ENCODE peak calls at places on chromosomes 7 and 10, in five cellular contexts. J, G, R, T and H are unnamed samples.

GRCh38 chr10:29735628-29736324 is 101.0 kb upstream of the SVIL start:
- DNase-seq in J (peak), T (peak), G (peak), R (peak), H (peak)

GRCh38 chr7:151517601-151518104 is 2.0 kb downstream of the RHEB start:
- DNase-seq in J (no peak), R (no peak), T (no peak), G (no peak), H (no peak)

GRCh38 chr7:78020874-78021249 is 222.3 kb downstream of the PHTF2 start:
- DNase-seq in T (no peak), R (no peak), G (no peak), J (no peak), H (no peak)

GRCh38 chr10:51321968-51322367 is 247.7 kb downstream of the PRKG1 start:
- DNase-seq in T (peak), R (peak), G (peak), J (no peak), H (no peak)

GRCh38 chr7:51224811-51225581 is 91.6 kb downstream of the COBL start:
- DNase-seq in R (no peak), G (no peak), J (no peak), T (no peak), H (no peak)

GRCh38 chr7:301291-302053 is 11.5 kb downstream of the FOXL3 start:
- DNase-seq in J (no peak), G (no peak), T (no peak), R (no peak), H (no peak)

GRCh38 chr10:58892039-58892665 is 284.3 kb upstream of the PHYHIPL start:
- DNase-seq in G (peak), J (peak), T (no peak), R (peak), H (no peak)

GRCh38 chr10:77921395-77921794 is 5.2 kb downstream of the DLG5 start:
- DNase-seq in G (no peak), J (no peak), R (no peak), T (no peak), H (no peak)

GRCh38 chr10:93580824-93581223 is 14.4 kb downstream of the FFAR4 start:
- DNase-seq in T (peak), G (no peak), J (no peak), R (no peak), H (no peak)

GRCh38 chr7:114922652-114923402 is 933 bp downstream of the MDFIC start:
- DNase-seq in T (peak), G (peak), J (peak), R (peak), H (no peak)

GRCh38 chr10:132611986-132612385 is 74.4 kb downstream of the INPP5A start:
- DNase-seq in R (no peak), G (no peak), J (no peak), T (no peak), H (no peak)

GRCh38 chr10:103566536-103566935 is 73.0 kb downstream of the NEURL1 start:
- DNase-seq in J (no peak), R (peak), T (peak), G (no peak), H (no peak)

GRCh38 chr10:102615361-102615760 is 28.9 kb upstream of the TRIM8 start:
- DNase-seq in J (no peak), G (no peak), R (no peak), T (no peak), H (peak)

GRCh38 chr10:61901829-61902447 is 439 bp downstream of the ARID5B start:
- DNase-seq in T (no peak), R (peak), J (no peak), G (peak), H (peak)

GRCh38 chr10:61904711-61905445 is 3.4 kb downstream of the ARID5B start:
- DNase-seq in T (peak), J (no peak), G (peak), R (peak), H (peak)

GRCh38 chr10:61903991-61904350 is 2.5 kb downstream of the ARID5B start:
- DNase-seq in G (no peak), T (peak), R (no peak), J (no peak), H (no peak)

GRCh38 chr10:61902448-61903183 is 1.1 kb downstream of the ARID5B start:
- DNase-seq in G (peak), J (no peak), T (peak), R (peak), H (peak)

GRCh38 chr10:61903184-61903990 is 1.9 kb downstream of the ARID5B start:
- DNase-seq in J (peak), R (peak), T (peak), G (peak), H (peak)
- TF ChIP-seq CTCF in J (no peak), R (peak), T (peak), G (no peak), H (peak)

DNA sequence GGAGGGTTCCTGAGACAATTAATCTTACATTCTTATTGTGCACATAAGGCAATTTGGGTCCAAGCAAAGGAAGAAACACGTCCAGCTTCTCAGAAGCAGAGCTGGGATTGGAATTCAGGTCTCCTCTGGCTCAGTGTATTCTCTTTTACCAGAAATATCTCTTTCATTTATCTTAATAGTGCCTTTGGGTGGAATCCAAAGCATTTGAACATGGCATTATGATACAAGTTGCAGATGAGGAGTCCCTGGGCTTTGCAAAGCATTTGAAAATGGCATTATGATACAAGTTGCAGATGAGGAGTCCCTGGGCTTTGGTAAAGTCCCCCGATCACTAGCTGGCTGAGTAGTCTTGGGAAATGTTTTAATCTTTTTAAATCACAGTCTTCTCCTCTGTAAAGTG is 30.0 kb upstream of the PTN start:
- DNase-seq in J (no peak), G (no peak), R (peak), T (no peak), H (no peak)
- H3K4me3 ChIP-seq in J (no peak), G (no peak), R (no peak), T (no peak), H (no peak)

GRCh38 chr10:112435013-112435619 is 11.6 kb downstream of the ZDHHC6 start:
- DNase-seq in T (peak), R (peak), J (no peak), G (no peak), H (peak)
- TF ChIP-seq CTCF in T (peak), R (peak), J (no peak), G (peak), H (peak)

GRCh38 chr10:9102026-9102425 is 1047.5 kb downstream of the GATA3 start:
- DNase-seq in R (no peak), T (no peak), G (no peak), J (no peak), H (no peak)

GRCh38 chr10:9097991-9098306 is 1043.5 kb downstream of the GATA3 start:
- DNase-seq in R (no peak), G (no peak), T (no peak), J (no peak), H (no peak)

GRCh38 chr10:9097206-9097990 is 1042.9 kb downstream of the GATA3 start:
- DNase-seq in G (no peak), R (no peak), T (no peak), J (no peak), H (no peak)

GRCh38 chr10:9103301-9103700 is 1048.8 kb downstream of the GATA3 start:
- DNase-seq in R (no peak), G (no peak), J (no peak), T (no peak), H (no peak)
- H3K4me3 ChIP-seq in R (no peak), G (no peak), J (no peak), T (no peak), H (no peak)

GRCh38 chr10:88733215-88733614 is 26.6 kb upstream of the LIPN start:
- DNase-seq in R (no peak), G (no peak), T (no peak), J (no peak), H (peak)

GRCh38 chr10:88730864-88731263 is 24.8 kb downstream of the LIPK start:
- DNase-seq in T (no peak), G (no peak), R (no peak), J (no peak), H (no peak)

GRCh38 chr10:88731296-88731695 is 25.2 kb downstream of the LIPK start:
- DNase-seq in R (peak), J (no peak), G (peak), T (no peak), H (no peak)

GRCh38 chr10:88725798-88726197 is 19.7 kb downstream of the LIPK start:
- DNase-seq in T (no peak), G (no peak), J (no peak), R (no peak), H (no peak)

GRCh38 chr10:88728107-88728763 is 22.2 kb downstream of the LIPK start:
- DNase-seq in R (no peak), T (no peak), J (no peak), G (peak), H (peak)
- TF ChIP-seq CTCF in R (peak), T (peak), J (no peak), G (no peak), H (peak)

DNA sequence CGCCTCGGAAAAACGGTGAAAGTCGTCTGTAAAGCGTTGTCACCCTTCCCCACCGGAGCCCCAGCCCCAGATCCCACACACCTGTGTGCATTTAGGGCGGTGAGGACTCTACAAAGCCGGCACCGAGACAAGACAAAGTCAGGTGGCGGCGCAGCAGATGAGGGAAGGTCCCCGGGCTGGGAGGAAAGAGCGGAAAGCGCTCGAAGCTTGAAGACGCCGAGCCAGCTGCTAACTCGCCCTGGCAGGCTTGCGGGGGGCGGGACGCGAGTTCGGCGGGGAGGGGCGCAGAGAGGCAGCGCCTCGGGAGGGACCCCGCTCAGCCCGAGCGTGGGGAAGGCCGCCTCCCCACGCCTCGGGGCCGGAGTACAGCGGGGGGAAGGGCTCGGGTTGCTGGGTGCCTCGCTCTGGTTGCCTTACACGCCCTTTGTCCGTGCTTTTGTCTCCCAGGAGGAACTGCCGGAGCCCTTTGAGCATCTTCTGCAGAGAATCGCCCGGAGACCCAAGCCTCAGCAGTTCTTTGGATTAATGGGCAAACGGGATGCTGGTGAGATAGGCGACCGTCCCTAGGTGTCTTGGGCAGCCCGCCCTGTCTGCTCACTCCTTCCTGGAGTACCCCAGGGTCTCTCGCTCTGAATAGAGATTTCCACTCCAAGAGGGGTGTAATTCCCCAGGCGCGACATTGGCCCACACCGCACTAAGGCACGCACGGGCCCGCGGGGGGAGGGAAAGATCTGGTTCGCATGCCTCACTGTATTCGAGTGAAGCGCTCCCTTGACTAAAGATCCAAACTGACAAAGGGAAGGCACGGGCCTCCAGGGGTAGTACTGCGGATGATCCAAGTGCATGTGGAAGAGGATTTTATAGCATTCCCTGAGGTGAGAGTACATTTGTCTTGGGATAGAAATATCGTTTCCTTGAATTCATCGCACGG is 1.7 kb downstream of the TAC1 start:
- DNase-seq in T (no peak), G (no peak), J (no peak), R (no peak), H (no peak)
- H3K4me3 ChIP-seq in T (no peak), G (no peak), J (no peak), R (no peak), H (no peak)